ENCODE peak calls at places on chromosomes 11 and 22, in seven cellular contexts. One of them, this sample, is unnamed.

GRCh38 chr11:120235024-120235628 is 4.8 kb upstream of the POU2F3 start:
- DNase-seq in HL-60: peak; percentile 46
- DNase-seq in ELR: peak; percentile 50
- DNase-seq in stimulated activated CD4-positive, alpha-beta T cell treated with anti-CD3 and anti-CD28 coated beads, TNF-alpha, amount 100 ng/mL, for 24 hours: peak; percentile 33
- DNase-seq in fibroblast of pulmonary artery: peak; percentile 68
- DNase-seq in left colon: peak; percentile 76
- DNase-seq in ovary: peak; percentile 47
- DNase-seq in this sample: no peak

GRCh38 chr11:131465746-131466145 is 95.3 kb downstream of the NTM start:
- DNase-seq in ELR: peak; percentile 6
- DNase-seq in stimulated activated CD4-positive, alpha-beta T cell treated with anti-CD3 and anti-CD28 coated beads, TNF-alpha, amount 100 ng/mL, for 24 hours: no peak
- DNase-seq in fibroblast of pulmonary artery: no peak
- DNase-seq in left colon: no peak
- DNase-seq in HL-60: no peak
- DNase-seq in ovary: no peak
- DNase-seq in this sample: no peak

GRCh38 chr11:45752136-45752535 is 52.8 kb upstream of the SLC35C1 start:
- DNase-seq in ovary: no peak
- DNase-seq in fibroblast of pulmonary artery: no peak
- DNase-seq in left colon: no peak
- DNase-seq in ELR: no peak
- DNase-seq in HL-60: no peak
- DNase-seq in stimulated activated CD4-positive, alpha-beta T cell treated with anti-CD3 and anti-CD28 coated beads, TNF-alpha, amount 100 ng/mL, for 24 hours: no peak
- DNase-seq in this sample: no peak

GRCh38 chr11:67429722-67430121 is 1.4 kb downstream of the RPS6KB2 start:
- DNase-seq in ovary: no peak
- DNase-seq in stimulated activated CD4-positive, alpha-beta T cell treated with anti-CD3 and anti-CD28 coated beads, TNF-alpha, amount 100 ng/mL, for 24 hours: no peak
- DNase-seq in fibroblast of pulmonary artery: no peak
- DNase-seq in ELR: no peak
- DNase-seq in HL-60: no peak
- DNase-seq in left colon: no peak
- DNase-seq in this sample: no peak

GRCh38 chr11:133579165-133580031 is 47.1 kb upstream of the OPCML start:
- DNase-seq in stimulated activated CD4-positive, alpha-beta T cell treated with anti-CD3 and anti-CD28 coated beads, TNF-alpha, amount 100 ng/mL, for 24 hours: no peak
- DNase-seq in ELR: no peak
- DNase-seq in ovary: no peak
- DNase-seq in fibroblast of pulmonary artery: no peak
- DNase-seq in left colon: no peak
- DNase-seq in HL-60: no peak
- DNase-seq in this sample: no peak

GRCh38 chr11:93796832-93797231 is 12.8 kb downstream of the MED17 start:
- DNase-seq in fibroblast of pulmonary artery: no peak
- DNase-seq in left colon: no peak
- DNase-seq in ovary: no peak
- DNase-seq in stimulated activated CD4-positive, alpha-beta T cell treated with anti-CD3 and anti-CD28 coated beads, TNF-alpha, amount 100 ng/mL, for 24 hours: no peak
- DNase-seq in HL-60: no peak
- DNase-seq in ELR: no peak
- DNase-seq in this sample: no peak

GRCh38 chr11:108084811-108085210 is 36.6 kb upstream of the ACAT1 start:
- DNase-seq in ELR: no peak
- DNase-seq in HL-60: no peak
- DNase-seq in stimulated activated CD4-positive, alpha-beta T cell treated with anti-CD3 and anti-CD28 coated beads, TNF-alpha, amount 100 ng/mL, for 24 hours: no peak
- DNase-seq in left colon: no peak
- DNase-seq in fibroblast of pulmonary artery: no peak
- DNase-seq in ovary: no peak
- DNase-seq in this sample: no peak

GRCh38 chr22:28989035-28989464 is 72.6 kb downstream of the C22orf31 start:
- DNase-seq in ELR: no peak
- DNase-seq in ovary: no peak
- DNase-seq in stimulated activated CD4-positive, alpha-beta T cell treated with anti-CD3 and anti-CD28 coated beads, TNF-alpha, amount 100 ng/mL, for 24 hours: no peak
- DNase-seq in fibroblast of pulmonary artery: peak; percentile 23
- DNase-seq in left colon: no peak
- DNase-seq in HL-60: no peak
- DNase-seq in this sample: peak; percentile 46

GRCh38 chr11:65646288-65646734 is 8.4 kb downstream of the SIPA1 start:
- DNase-seq in HL-60: no peak
- DNase-seq in fibroblast of pulmonary artery: no peak
- DNase-seq in stimulated activated CD4-positive, alpha-beta T cell treated with anti-CD3 and anti-CD28 coated beads, TNF-alpha, amount 100 ng/mL, for 24 hours: no peak
- DNase-seq in ovary: no peak
- DNase-seq in left colon: no peak
- DNase-seq in ELR: no peak
- DNase-seq in this sample: no peak

GRCh38 chr11:2317354-2318050 is 15.7 kb downstream of the TSPAN32 start:
- DNase-seq in fibroblast of pulmonary artery: no peak
- DNase-seq in stimulated activated CD4-positive, alpha-beta T cell treated with anti-CD3 and anti-CD28 coated beads, TNF-alpha, amount 100 ng/mL, for 24 hours: no peak
- DNase-seq in left colon: no peak
- DNase-seq in HL-60: no peak
- DNase-seq in ovary: no peak
- DNase-seq in ELR: no peak
- DNase-seq in this sample: no peak

GRCh38 chr22:48488149-48488551 is 1339.5 kb downstream of the BRD1 start:
- DNase-seq in fibroblast of pulmonary artery: no peak
- DNase-seq in ovary: no peak
- DNase-seq in stimulated activated CD4-positive, alpha-beta T cell treated with anti-CD3 and anti-CD28 coated beads, TNF-alpha, amount 100 ng/mL, for 24 hours: no peak
- DNase-seq in left colon: no peak
- DNase-seq in HL-60: no peak
- DNase-seq in ELR: no peak
- DNase-seq in this sample: no peak

GRCh38 chr22:48938741-48939140 is 888.9 kb downstream of the BRD1 start:
- DNase-seq in HL-60: no peak
- DNase-seq in ELR: no peak
- DNase-seq in fibroblast of pulmonary artery: no peak
- DNase-seq in stimulated activated CD4-positive, alpha-beta T cell treated with anti-CD3 and anti-CD28 coated beads, TNF-alpha, amount 100 ng/mL, for 24 hours: no peak
- DNase-seq in ovary: no peak
- DNase-seq in left colon: no peak
- DNase-seq in this sample: no peak